ENCODE peak calls at places on chromosome 13, in six cellular contexts. M is GM12878, K is ovary, J is tibial nerve, Z is K562, V is stomach. Y is an unnamed sample.

GRCh38 chr13:25679936-25680335 is 308.2 kb downstream of the ATP8A2 start:
- DNase-seq in M (no peak), K (no peak), J (no peak), Z (no peak), V (no peak), Y (no peak)

GRCh38 chr13:47258384-47258783 is 361.5 kb upstream of the HTR2A start:
- DNase-seq in M (no peak), K (no peak), J (no peak), Z (no peak), V (no peak), Y (no peak)

GRCh38 chr13:105805866-105806265 is 729.6 kb downstream of the EFNB2 start:
- DNase-seq in M (no peak), K (no peak), J (no peak), Z (no peak), V (no peak), Y (no peak)

GRCh38 chr13:95335667-95336066 is 34.4 kb upstream of the ABCC4 start:
- DNase-seq in M (no peak), K (no peak), J (no peak), Z (no peak), V (no peak), Y (no peak)

GRCh38 chr13:36217456-36217855 is 3.1 kb upstream of the SOHLH2 start:
- DNase-seq in M (no peak), K (no peak), J (no peak), Z (no peak), V (no peak), Y (no peak)

GRCh38 chr13:42835012-42835411 is 53.6 kb downstream of the FAM216B start:
- DNase-seq in M (no peak), K (no peak), J (no peak), Z (no peak), V (no peak), Y (no peak)

GRCh38 chr13:58620171-58620570 is 988.6 kb downstream of the PCDH17 start:
- DNase-seq in M (no peak), K (no peak), J (no peak), Z (no peak), V (no peak), Y (no peak)

GRCh38 chr13:95403349-95404140 is 102.3 kb upstream of the ABCC4 start:
- DNase-seq in M (no peak), K (no peak), J (no peak), Z (no peak), V (no peak), Y (no peak)

GRCh38 chr13:35514801-35515502 is 38.5 kb upstream of the MAB21L1 start:
- DNase-seq in M (no peak), K (no peak), J (no peak), Z (no peak), V (no peak), Y (no peak)

GRCh38 chr13:28136916-28137315 is 1.4 kb upstream of the PAN3 start:
- DNase-seq in M (no peak), K (no peak), J (no peak), Z (no peak), V (no peak), Y (no peak)

GRCh38 chr13:50030315-50030714 is 15.1 kb downstream of the KCNRG start:
- DNase-seq in M (no peak), K (no peak), J (no peak), Z (no peak), V (no peak), Y (no peak)

GRCh38 chr13:63092461-63092860 is 1676.8 kb upstream of the PCDH20 start:
- DNase-seq in M (no peak), K (no peak), J (no peak), Z (no peak), V (no peak), Y (no peak)

GRCh38 chr13:25977216-25977615 is 74.6 kb downstream of the SHISA2 start:
- DNase-seq in M (no peak), K (no peak), J (no peak), Z (no peak), V (no peak), Y (no peak)

GRCh38 chr13:95833713-95834112 is 156.8 kb downstream of the DNAJC3 start:
- DNase-seq in M (no peak), K (no peak), J (no peak), Z (no peak), V (no peak), Y (no peak)

GRCh38 chr13:80118507-80118906 is 222.4 kb downstream of the SPRY2 start:
- DNase-seq in M (no peak), K (no peak), J (no peak), Z (no peak), V (no peak), Y (no peak)

GRCh38 chr13:99200433-99201167 is at the start of gene UBAC2:
- DNase-seq in M (peak; percentile 89), K (peak; percentile 97), J (peak; percentile 84), Z (peak; percentile 95), V (peak; percentile 97), Y (peak; percentile 96)

GRCh38 chr13:99196466-99197256 is 4.0 kb upstream of the UBAC2 start:
- DNase-seq in M (no peak), K (no peak), J (no peak), Z (no peak), V (no peak), Y (no peak)

GRCh38 chr13:99199541-99200432 is 867 bp upstream of the UBAC2 start:
- DNase-seq in M (no peak), K (no peak), J (no peak), Z (peak; percentile 62), V (no peak), Y (no peak)

GRCh38 chr13:99198630-99199029 is 2.0 kb upstream of the UBAC2 start:
- DNase-seq in M (no peak), K (no peak), J (no peak), Z (no peak), V (no peak), Y (no peak)

DNA sequence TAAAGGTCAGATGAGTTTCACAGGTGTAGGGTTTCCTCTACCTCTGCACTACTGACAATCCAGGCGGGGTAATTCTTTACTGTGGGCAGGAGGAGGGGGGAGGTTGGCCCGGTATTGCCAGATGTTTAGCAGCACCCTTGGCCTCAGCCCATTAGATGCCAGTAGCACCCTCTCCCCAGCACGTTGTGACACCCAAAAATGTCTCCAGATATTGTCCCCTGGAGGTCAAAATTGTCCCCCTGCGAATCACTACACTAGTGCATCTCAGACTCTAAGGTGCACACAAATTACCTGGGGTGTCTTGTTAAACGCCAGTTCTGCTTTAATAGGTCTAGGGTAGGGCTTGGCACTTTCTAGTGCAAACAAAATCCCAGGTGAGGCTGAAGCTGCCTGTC is 3.4 kb upstream of the UBAC2 start:
- DNase-seq in M (no peak), K (no peak), J (no peak), Z (no peak), V (no peak), Y (no peak)
- TF ChIP-seq EP300 in M (no peak), K (no peak), J (no peak), Z (no peak), V (no peak), Y (no peak)

GRCh38 chr13:110485604-110486003 is 75.9 kb downstream of the RAB20 start:
- DNase-seq in M (no peak), K (no peak), J (no peak), Z (no peak), V (no peak), Y (no peak)
- TF ChIP-seq EP300 in M (no peak), K (no peak), J (no peak), Z (no peak), V (no peak), Y (no peak)

GRCh38 chr13:108494991-108495661 is 134.3 kb upstream of the MYO16 start:
- DNase-seq in M (no peak), K (no peak), J (no peak), Z (no peak), V (no peak), Y (no peak)

GRCh38 chr13:108495686-108496363 is 133.6 kb upstream of the MYO16 start:
- DNase-seq in M (no peak), K (no peak), J (no peak), Z (no peak), V (no peak), Y (no peak)

DNA sequence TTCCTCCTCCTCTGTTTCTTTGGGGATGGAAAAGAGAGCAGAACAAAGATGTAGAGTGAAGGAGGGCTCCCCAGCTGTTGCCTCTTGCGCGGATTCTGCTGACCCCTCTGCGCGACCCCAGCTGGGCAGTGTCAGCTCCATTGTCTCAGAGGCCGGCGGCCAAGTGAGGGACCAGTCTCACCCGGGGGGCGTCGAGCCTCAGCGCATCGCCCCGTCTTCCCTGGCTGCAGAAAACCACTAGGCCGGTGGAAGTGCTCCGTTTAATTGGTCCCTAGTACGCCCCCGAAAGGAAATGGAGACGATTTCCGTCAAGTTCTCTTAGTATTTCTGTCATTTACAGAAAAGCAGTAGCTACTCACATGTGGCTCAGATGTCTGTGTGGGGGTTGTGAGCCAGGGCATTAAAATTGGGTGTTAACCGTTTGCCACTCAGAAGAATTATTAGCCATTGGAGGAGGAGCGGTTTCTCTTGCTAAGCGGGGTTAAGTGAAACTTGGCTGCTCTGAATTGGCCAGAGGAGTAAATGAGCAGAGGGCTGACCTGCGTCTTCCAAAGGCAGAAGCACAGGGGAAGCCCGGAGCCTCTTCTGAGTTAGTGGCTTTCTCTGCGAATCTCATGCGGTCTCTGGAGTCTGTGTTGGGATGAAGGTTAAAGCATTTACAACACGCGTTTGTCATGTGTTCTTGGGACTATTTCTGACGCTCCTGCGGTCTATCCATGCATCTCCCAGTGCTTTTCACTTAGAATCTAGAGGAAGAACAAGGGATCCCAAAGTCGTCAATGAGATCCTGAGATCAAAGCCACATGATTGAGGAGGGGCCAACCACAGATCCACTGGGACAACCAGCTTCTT is 132.8 kb upstream of the MYO16 start:
- DNase-seq in M (no peak), K (no peak), J (no peak), Z (no peak), V (no peak), Y (no peak)
- TF ChIP-seq EP300 in M (no peak), K (no peak), J (no peak), Z (no peak), V (no peak), Y (no peak)

GRCh38 chr13:33353210-33353609 is 67.7 kb upstream of the STARD13 start:
- DNase-seq in M (peak; percentile 11), K (no peak), J (peak; percentile 32), Z (no peak), V (no peak), Y (no peak)
- TF ChIP-seq EP300 in M (no peak), K (no peak), J (peak; percentile 93), Z (no peak), V (no peak), Y (peak; percentile 28)

GRCh38 chr13:113882266-113882627 is 18.4 kb upstream of the GAS6 start:
- DNase-seq in M (no peak), K (no peak), J (peak; percentile 54), Z (no peak), V (peak; percentile 43), Y (peak; percentile 64)
- TF ChIP-seq EP300 in M (no peak), K (no peak), J (peak; percentile 56), Z (no peak), V (no peak), Y (no peak)

GRCh38 chr13:34207334-34207733 is 389.4 kb downstream of the RFC3 start:
- DNase-seq in M (no peak), K (no peak), J (no peak), Z (no peak), V (no peak), Y (no peak)
- TF ChIP-seq EP300 in M (no peak), K (no peak), J (no peak), Z (no peak), V (no peak), Y (no peak)

DNA sequence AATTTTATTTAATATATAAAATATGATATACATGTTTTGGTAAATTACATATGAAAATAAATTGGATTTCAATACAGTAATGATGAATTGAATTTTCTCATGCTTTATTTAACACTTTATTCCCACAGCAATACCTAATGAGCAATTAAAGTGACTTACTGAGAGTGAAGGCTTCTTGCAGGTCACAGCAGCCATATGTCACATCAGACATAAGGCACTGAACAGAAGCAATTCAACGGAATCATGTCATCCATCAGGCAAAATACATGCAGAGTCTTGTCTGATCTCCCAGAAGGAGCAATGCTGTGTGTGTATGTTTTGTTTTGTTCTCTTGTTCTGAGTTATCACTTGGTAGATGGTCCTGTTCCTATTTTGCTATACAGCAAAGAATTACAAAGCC is 6.5 kb upstream of the GTF2F2 start:
- DNase-seq in M (no peak), K (no peak), J (no peak), Z (no peak), V (no peak), Y (no peak)
- TF ChIP-seq EP300 in M (no peak), K (no peak), J (no peak), Z (no peak), V (no peak), Y (no peak)

Y was measured in suprapubic skin.